ENCODE peak calls at places on chromosomes 4 and X, in six cellular contexts. One of them, this sample, is unnamed.

GRCh38 chr4:18322111-18322510 is 300.6 kb upstream of the LCORL start:
- DNase-seq in left lung: no peak
- DNase-seq in activated CD8-positive, alpha-beta T cell treated with anti-CD3 and anti-CD28 coated beads for 36 hours: no peak
- DNase-seq in heart left ventricle: no peak
- DNase-seq in AG10803: no peak
- DNase-seq in IMR-90: no peak
- DNase-seq in this sample: no peak

GRCh38 chr4:174450051-174450450 is 72.2 kb downstream of the HPGD start:
- DNase-seq in left lung: no peak
- DNase-seq in activated CD8-positive, alpha-beta T cell treated with anti-CD3 and anti-CD28 coated beads for 36 hours: no peak
- DNase-seq in heart left ventricle: no peak
- DNase-seq in AG10803: no peak
- DNase-seq in IMR-90: no peak
- DNase-seq in this sample: no peak

GRCh38 chr4:36824682-36825081 is 419.9 kb upstream of the NWD2 start:
- DNase-seq in left lung: no peak
- DNase-seq in activated CD8-positive, alpha-beta T cell treated with anti-CD3 and anti-CD28 coated beads for 36 hours: no peak
- DNase-seq in heart left ventricle: no peak
- DNase-seq in AG10803: no peak
- DNase-seq in IMR-90: no peak
- DNase-seq in this sample: no peak

GRCh38 chr4:120977435-120977997 is 55.0 kb upstream of the PRDM5 start:
- DNase-seq in left lung: no peak
- DNase-seq in activated CD8-positive, alpha-beta T cell treated with anti-CD3 and anti-CD28 coated beads for 36 hours: peak
- DNase-seq in heart left ventricle: no peak
- DNase-seq in AG10803: peak
- DNase-seq in IMR-90: peak
- DNase-seq in this sample: no peak

GRCh38 chrX:37349131-37350033 is at the start of gene PRRG1:
- DNase-seq in left lung: peak
- DNase-seq in activated CD8-positive, alpha-beta T cell treated with anti-CD3 and anti-CD28 coated beads for 36 hours: no peak
- DNase-seq in heart left ventricle: peak
- DNase-seq in AG10803: peak
- DNase-seq in IMR-90: peak
- DNase-seq in this sample: no peak

GRCh38 chr4:95910749-95911148 is 70.9 kb downstream of the PDHA2 start:
- DNase-seq in left lung: no peak
- DNase-seq in activated CD8-positive, alpha-beta T cell treated with anti-CD3 and anti-CD28 coated beads for 36 hours: no peak
- DNase-seq in heart left ventricle: no peak
- DNase-seq in AG10803: no peak
- DNase-seq in IMR-90: no peak
- DNase-seq in this sample: no peak

GRCh38 chrX:142084611-142085010 is 120.5 kb downstream of the MAGEC2 start:
- DNase-seq in left lung: no peak
- DNase-seq in activated CD8-positive, alpha-beta T cell treated with anti-CD3 and anti-CD28 coated beads for 36 hours: no peak
- DNase-seq in heart left ventricle: no peak
- DNase-seq in AG10803: no peak
- DNase-seq in IMR-90: no peak
- DNase-seq in this sample: no peak

GRCh38 chr4:169124661-169125060 is 114.6 kb upstream of the CBR4 start:
- DNase-seq in left lung: no peak
- DNase-seq in activated CD8-positive, alpha-beta T cell treated with anti-CD3 and anti-CD28 coated beads for 36 hours: no peak
- DNase-seq in heart left ventricle: no peak
- DNase-seq in AG10803: no peak
- DNase-seq in IMR-90: peak
- DNase-seq in this sample: no peak

GRCh38 chrX:9899640-9900075 is 67.5 kb upstream of the CLDN34 start:
- DNase-seq in left lung: no peak
- DNase-seq in activated CD8-positive, alpha-beta T cell treated with anti-CD3 and anti-CD28 coated beads for 36 hours: peak
- DNase-seq in heart left ventricle: no peak
- DNase-seq in AG10803: peak
- DNase-seq in IMR-90: peak
- DNase-seq in this sample: no peak

GRCh38 chr4:128287159-128287870 is at the start of gene PGRMC2:
- DNase-seq in left lung: peak
- DNase-seq in activated CD8-positive, alpha-beta T cell treated with anti-CD3 and anti-CD28 coated beads for 36 hours: no peak
- DNase-seq in heart left ventricle: no peak
- DNase-seq in AG10803: peak
- DNase-seq in IMR-90: peak
- DNase-seq in this sample: no peak

GRCh38 chr4:121381148-121381462 is 287 bp upstream of the QRFPR start:
- DNase-seq in left lung: no peak
- DNase-seq in activated CD8-positive, alpha-beta T cell treated with anti-CD3 and anti-CD28 coated beads for 36 hours: no peak
- DNase-seq in heart left ventricle: no peak
- DNase-seq in AG10803: no peak
- DNase-seq in IMR-90: no peak
- DNase-seq in this sample: no peak

GRCh38 chr4:87304659-87305277 is 17.9 kb downstream of the HSD17B13 start:
- DNase-seq in left lung: no peak
- DNase-seq in activated CD8-positive, alpha-beta T cell treated with anti-CD3 and anti-CD28 coated beads for 36 hours: no peak
- DNase-seq in heart left ventricle: no peak
- DNase-seq in AG10803: no peak
- DNase-seq in IMR-90: peak
- DNase-seq in this sample: no peak

GRCh38 chr4:25872851-25873631 is 10.3 kb upstream of the SEL1L3 start:
- DNase-seq in left lung: no peak
- DNase-seq in activated CD8-positive, alpha-beta T cell treated with anti-CD3 and anti-CD28 coated beads for 36 hours: no peak
- DNase-seq in heart left ventricle: no peak
- DNase-seq in AG10803: no peak
- DNase-seq in IMR-90: no peak
- DNase-seq in this sample: no peak

GRCh38 chr4:62531250-62531649 is 1331.1 kb downstream of the ADGRL3 start:
- DNase-seq in left lung: no peak
- DNase-seq in activated CD8-positive, alpha-beta T cell treated with anti-CD3 and anti-CD28 coated beads for 36 hours: no peak
- DNase-seq in heart left ventricle: no peak
- DNase-seq in AG10803: no peak
- DNase-seq in IMR-90: no peak
- DNase-seq in this sample: no peak

GRCh38 chr4:156321203-156321602 is 367.5 kb upstream of the CTSO start:
- DNase-seq in left lung: no peak
- DNase-seq in activated CD8-positive, alpha-beta T cell treated with anti-CD3 and anti-CD28 coated beads for 36 hours: no peak
- DNase-seq in heart left ventricle: no peak
- DNase-seq in AG10803: peak
- DNase-seq in IMR-90: peak
- DNase-seq in this sample: no peak

GRCh38 chrX:1093112-1093511 is 119.3 kb downstream of the CRLF2 start:
- DNase-seq in left lung: no peak
- DNase-seq in activated CD8-positive, alpha-beta T cell treated with anti-CD3 and anti-CD28 coated beads for 36 hours: peak
- DNase-seq in heart left ventricle: no peak
- DNase-seq in AG10803: no peak
- DNase-seq in IMR-90: no peak
- DNase-seq in this sample: no peak

GRCh38 chr4:34202154-34202553 is 2042.2 kb downstream of the ARAP2 start:
- DNase-seq in left lung: no peak
- DNase-seq in activated CD8-positive, alpha-beta T cell treated with anti-CD3 and anti-CD28 coated beads for 36 hours: no peak
- DNase-seq in heart left ventricle: no peak
- DNase-seq in AG10803: no peak
- DNase-seq in IMR-90: no peak
- DNase-seq in this sample: no peak

GRCh38 chrX:38891641-38892413 is 90.6 kb downstream of the MID1IP1 start:
- DNase-seq in left lung: no peak
- DNase-seq in activated CD8-positive, alpha-beta T cell treated with anti-CD3 and anti-CD28 coated beads for 36 hours: peak
- DNase-seq in heart left ventricle: no peak
- DNase-seq in AG10803: peak
- DNase-seq in IMR-90: peak
- DNase-seq in this sample: no peak

GRCh38 chr4:56804551-56804950 is 16.9 kb downstream of the SPINK2 start:
- DNase-seq in left lung: no peak
- DNase-seq in activated CD8-positive, alpha-beta T cell treated with anti-CD3 and anti-CD28 coated beads for 36 hours: no peak
- DNase-seq in heart left ventricle: no peak
- DNase-seq in AG10803: peak
- DNase-seq in IMR-90: peak
- DNase-seq in this sample: no peak

GRCh38 chr4:83108101-83108861 is 6.2 kb downstream of the PLAC8 start:
- DNase-seq in left lung: no peak
- DNase-seq in activated CD8-positive, alpha-beta T cell treated with anti-CD3 and anti-CD28 coated beads for 36 hours: peak
- DNase-seq in heart left ventricle: no peak
- DNase-seq in AG10803: no peak
- DNase-seq in IMR-90: no peak
- DNase-seq in this sample: no peak

GRCh38 chr4:159487284-159487747 is 384.4 kb downstream of the RAPGEF2 start:
- DNase-seq in left lung: no peak
- DNase-seq in activated CD8-positive, alpha-beta T cell treated with anti-CD3 and anti-CD28 coated beads for 36 hours: peak
- DNase-seq in heart left ventricle: no peak
- DNase-seq in AG10803: peak
- DNase-seq in IMR-90: peak
- DNase-seq in this sample: no peak

DNA sequence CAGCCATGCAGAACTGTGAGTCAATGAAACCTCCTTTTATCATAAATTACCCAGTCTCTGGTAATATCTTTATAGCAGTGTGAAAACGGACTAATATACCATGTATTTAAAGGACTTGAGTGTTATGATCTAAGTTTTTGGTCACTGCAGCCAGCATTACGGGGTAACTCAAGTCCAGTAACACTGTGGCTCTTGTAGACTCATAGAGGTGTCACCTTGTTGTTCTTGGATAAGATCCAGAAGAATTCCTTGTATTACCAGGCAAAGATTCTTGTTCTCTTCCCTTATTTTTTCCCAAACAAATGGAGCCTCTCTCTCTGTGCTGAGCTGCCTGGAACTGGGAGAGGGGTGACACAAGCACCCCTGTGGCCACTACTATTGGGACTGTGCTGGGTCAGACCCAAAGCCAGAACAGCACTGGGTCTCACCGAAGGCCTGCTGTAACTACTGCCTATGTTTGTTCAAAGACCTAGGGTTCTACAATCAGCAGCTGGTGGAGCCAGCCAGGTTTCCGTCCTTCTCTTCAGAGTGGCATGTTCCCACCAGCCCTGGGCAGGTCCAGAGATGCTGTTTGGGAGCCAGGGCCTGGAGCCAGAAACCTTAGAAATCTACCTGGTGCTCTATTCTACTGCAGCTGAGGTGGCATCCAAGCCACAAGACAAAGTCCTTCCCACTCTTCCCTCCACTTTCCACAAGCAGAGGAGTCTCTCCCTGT is 43.7 kb upstream of the MED14 start:
- DNase-seq in left lung: no peak
- DNase-seq in activated CD8-positive, alpha-beta T cell treated with anti-CD3 and anti-CD28 coated beads for 36 hours: no peak
- DNase-seq in heart left ventricle: no peak
- DNase-seq in AG10803: peak
- DNase-seq in IMR-90: peak
- DNase-seq in this sample: no peak
- TF ChIP-seq CTCF in left lung: no peak
- TF ChIP-seq CTCF in activated CD8-positive, alpha-beta T cell treated with anti-CD3 and anti-CD28 coated beads for 36 hours: no peak
- TF ChIP-seq CTCF in heart left ventricle: no peak
- TF ChIP-seq CTCF in AG10803: no peak
- TF ChIP-seq CTCF in IMR-90: no peak
- TF ChIP-seq CTCF in this sample: no peak

GRCh38 chr4:93865650-93866049 is 37.1 kb downstream of the ATOH1 start:
- DNase-seq in left lung: no peak
- DNase-seq in activated CD8-positive, alpha-beta T cell treated with anti-CD3 and anti-CD28 coated beads for 36 hours: no peak
- DNase-seq in heart left ventricle: no peak
- DNase-seq in AG10803: no peak
- DNase-seq in IMR-90: no peak
- DNase-seq in this sample: no peak
- TF ChIP-seq CTCF in left lung: no peak
- TF ChIP-seq CTCF in activated CD8-positive, alpha-beta T cell treated with anti-CD3 and anti-CD28 coated beads for 36 hours: no peak
- TF ChIP-seq CTCF in heart left ventricle: no peak
- TF ChIP-seq CTCF in AG10803: no peak
- TF ChIP-seq CTCF in IMR-90: no peak
- TF ChIP-seq CTCF in this sample: no peak

DNA sequence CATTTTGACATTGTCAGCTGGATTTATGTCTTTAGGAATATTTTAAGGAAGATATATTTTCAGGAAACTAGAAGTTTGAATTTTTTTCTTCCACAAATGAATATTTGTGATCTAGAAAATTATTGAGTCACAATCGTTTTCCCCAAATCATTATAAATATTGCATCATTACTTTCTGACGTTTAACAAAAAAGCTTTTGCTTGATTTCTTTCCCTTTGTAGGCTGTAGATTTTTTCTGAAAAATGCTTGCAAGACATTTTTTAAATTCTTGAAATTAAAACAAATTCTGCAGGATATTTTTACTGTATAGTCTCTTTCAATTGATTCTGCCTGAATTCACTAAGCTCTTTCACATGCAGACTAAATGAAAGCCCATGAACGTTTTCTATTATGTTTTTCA is 4.9 kb upstream of the SMARCAD1 start:
- DNase-seq in left lung: no peak
- DNase-seq in activated CD8-positive, alpha-beta T cell treated with anti-CD3 and anti-CD28 coated beads for 36 hours: no peak
- DNase-seq in heart left ventricle: no peak
- DNase-seq in AG10803: no peak
- DNase-seq in IMR-90: no peak
- DNase-seq in this sample: no peak
- TF ChIP-seq CTCF in left lung: no peak
- TF ChIP-seq CTCF in activated CD8-positive, alpha-beta T cell treated with anti-CD3 and anti-CD28 coated beads for 36 hours: no peak
- TF ChIP-seq CTCF in heart left ventricle: no peak
- TF ChIP-seq CTCF in AG10803: no peak
- TF ChIP-seq CTCF in IMR-90: no peak
- TF ChIP-seq CTCF in this sample: no peak

GRCh38 chr4:107379054-107379869 is 340.8 kb downstream of the PAPSS1 start:
- DNase-seq in left lung: no peak
- DNase-seq in activated CD8-positive, alpha-beta T cell treated with anti-CD3 and anti-CD28 coated beads for 36 hours: no peak
- DNase-seq in heart left ventricle: no peak
- DNase-seq in AG10803: peak
- DNase-seq in IMR-90: peak
- DNase-seq in this sample: no peak
- TF ChIP-seq CTCF in left lung: no peak
- TF ChIP-seq CTCF in activated CD8-positive, alpha-beta T cell treated with anti-CD3 and anti-CD28 coated beads for 36 hours: no peak
- TF ChIP-seq CTCF in heart left ventricle: no peak
- TF ChIP-seq CTCF in AG10803: peak
- TF ChIP-seq CTCF in IMR-90: peak
- TF ChIP-seq CTCF in this sample: no peak

GRCh38 chr4:110587666-110588285 is 35.1 kb downstream of the PITX2 start:
- DNase-seq in left lung: no peak
- DNase-seq in activated CD8-positive, alpha-beta T cell treated with anti-CD3 and anti-CD28 coated beads for 36 hours: no peak
- DNase-seq in heart left ventricle: no peak
- DNase-seq in AG10803: no peak
- DNase-seq in IMR-90: no peak
- DNase-seq in this sample: no peak

GRCh38 chr4:110586137-110586850 is 36.6 kb downstream of the PITX2 start:
- DNase-seq in left lung: no peak
- DNase-seq in activated CD8-positive, alpha-beta T cell treated with anti-CD3 and anti-CD28 coated beads for 36 hours: no peak
- DNase-seq in heart left ventricle: no peak
- DNase-seq in AG10803: peak
- DNase-seq in IMR-90: peak
- DNase-seq in this sample: no peak

GRCh38 chr4:110589297-110589696 is 33.6 kb downstream of the PITX2 start:
- DNase-seq in left lung: no peak
- DNase-seq in activated CD8-positive, alpha-beta T cell treated with anti-CD3 and anti-CD28 coated beads for 36 hours: no peak
- DNase-seq in heart left ventricle: no peak
- DNase-seq in AG10803: peak
- DNase-seq in IMR-90: peak
- DNase-seq in this sample: no peak
- TF ChIP-seq CTCF in left lung: no peak
- TF ChIP-seq CTCF in activated CD8-positive, alpha-beta T cell treated with anti-CD3 and anti-CD28 coated beads for 36 hours: no peak
- TF ChIP-seq CTCF in heart left ventricle: no peak
- TF ChIP-seq CTCF in AG10803: peak
- TF ChIP-seq CTCF in IMR-90: peak
- TF ChIP-seq CTCF in this sample: no peak

This sample was measured in CD14-positive monocyte.